ENCODE peak calls at places on chromosomes 16 and 17, in nine cellular contexts. One of them, this sample, is unnamed.

GRCh38 chr17:8391711-8392110 is 5.9 kb downstream of the RNF222 start:
- DNase-seq in mesendoderm: peak; percentile 63
- DNase-seq in OCI-LY7: no peak
- DNase-seq in A549: no peak
- DNase-seq in DND-41: no peak
- DNase-seq in IMR-90: peak; percentile 11
- DNase-seq in mammary epithelial cell: peak; percentile 68
- DNase-seq in neural progenitor cell: no peak
- DNase-seq in mesenchymal stem cell: no peak
- DNase-seq in this sample: no peak

GRCh38 chr16:50154369-50154947 is 1.4 kb downstream of the TENT4B start:
- DNase-seq in mesendoderm: peak; percentile 19
- DNase-seq in OCI-LY7: no peak
- DNase-seq in A549: peak; percentile 16
- DNase-seq in DND-41: no peak
- DNase-seq in IMR-90: no peak
- DNase-seq in mammary epithelial cell: peak; percentile 19
- DNase-seq in neural progenitor cell: no peak
- DNase-seq in mesenchymal stem cell: no peak
- DNase-seq in this sample: peak; percentile 12

GRCh38 chr16:27238016-27238587 is 30.5 kb downstream of the NSMCE1 start:
- DNase-seq in mesendoderm: no peak
- DNase-seq in OCI-LY7: peak; percentile 23
- DNase-seq in A549: no peak
- DNase-seq in DND-41: no peak
- DNase-seq in IMR-90: no peak
- DNase-seq in mammary epithelial cell: no peak
- DNase-seq in neural progenitor cell: no peak
- DNase-seq in mesenchymal stem cell: no peak
- DNase-seq in this sample: no peak

GRCh38 chr17:50931003-50931878 is 65.1 kb upstream of the TOB1 start:
- DNase-seq in mesendoderm: peak; percentile 89
- DNase-seq in OCI-LY7: peak; percentile 74
- DNase-seq in A549: peak; percentile 86
- DNase-seq in DND-41: no peak
- DNase-seq in IMR-90: peak; percentile 86
- DNase-seq in mammary epithelial cell: peak; percentile 73
- DNase-seq in neural progenitor cell: peak; percentile 95
- DNase-seq in mesenchymal stem cell: peak; percentile 92
- DNase-seq in this sample: peak; percentile 86

GRCh38 chr17:51795401-51795800 is 363.1 kb downstream of the CA10 start:
- DNase-seq in mesendoderm: no peak
- DNase-seq in OCI-LY7: no peak
- DNase-seq in A549: no peak
- DNase-seq in DND-41: no peak
- DNase-seq in IMR-90: no peak
- DNase-seq in mammary epithelial cell: no peak
- DNase-seq in neural progenitor cell: no peak
- DNase-seq in mesenchymal stem cell: no peak
- DNase-seq in this sample: no peak

GRCh38 chr17:59506907-59507726 is 58.3 kb upstream of the DHX40 start:
- DNase-seq in mesendoderm: no peak
- DNase-seq in OCI-LY7: no peak
- DNase-seq in A549: no peak
- DNase-seq in DND-41: no peak
- DNase-seq in IMR-90: peak; percentile 8
- DNase-seq in mammary epithelial cell: no peak
- DNase-seq in neural progenitor cell: no peak
- DNase-seq in mesenchymal stem cell: peak; percentile 66
- DNase-seq in this sample: no peak

GRCh38 chr17:16001498-16001897 is 1.9 kb downstream of the TTC19 start:
- DNase-seq in mesendoderm: no peak
- DNase-seq in OCI-LY7: peak; percentile 16
- DNase-seq in A549: peak; percentile 67
- DNase-seq in DND-41: no peak
- DNase-seq in IMR-90: no peak
- DNase-seq in mammary epithelial cell: peak; percentile 49
- DNase-seq in neural progenitor cell: no peak
- DNase-seq in mesenchymal stem cell: no peak
- DNase-seq in this sample: no peak

GRCh38 chr17:29664743-29665479 is 42.2 kb upstream of the CORO6 start:
- DNase-seq in mesendoderm: no peak
- DNase-seq in OCI-LY7: no peak
- DNase-seq in A549: peak; percentile 29
- DNase-seq in DND-41: no peak
- DNase-seq in IMR-90: peak; percentile 73
- DNase-seq in mammary epithelial cell: peak; percentile 82
- DNase-seq in neural progenitor cell: no peak
- DNase-seq in mesenchymal stem cell: peak; percentile 54
- DNase-seq in this sample: no peak

GRCh38 chr17:9242497-9242881 is 221.2 kb downstream of the NTN1 start:
- DNase-seq in mesendoderm: no peak
- DNase-seq in OCI-LY7: no peak
- DNase-seq in A549: no peak
- DNase-seq in DND-41: no peak
- DNase-seq in IMR-90: no peak
- DNase-seq in mammary epithelial cell: no peak
- DNase-seq in neural progenitor cell: no peak
- DNase-seq in mesenchymal stem cell: no peak
- DNase-seq in this sample: no peak

GRCh38 chr16:1691276-1691675 is 13.2 kb downstream of the JPT2 start:
- DNase-seq in mesendoderm: no peak
- DNase-seq in OCI-LY7: no peak
- DNase-seq in A549: peak; percentile 52
- DNase-seq in DND-41: no peak
- DNase-seq in IMR-90: peak; percentile 59
- DNase-seq in mammary epithelial cell: peak; percentile 75
- DNase-seq in neural progenitor cell: no peak
- DNase-seq in mesenchymal stem cell: peak; percentile 28
- DNase-seq in this sample: no peak

GRCh38 chr16:57593021-57593420 is 35.4 kb upstream of the ADGRG1 start:
- DNase-seq in mesendoderm: no peak
- DNase-seq in OCI-LY7: no peak
- DNase-seq in A549: no peak
- DNase-seq in DND-41: no peak
- DNase-seq in IMR-90: no peak
- DNase-seq in mammary epithelial cell: no peak
- DNase-seq in neural progenitor cell: no peak
- DNase-seq in mesenchymal stem cell: no peak
- DNase-seq in this sample: no peak

GRCh38 chr16:76446251-76446650 is 169.1 kb downstream of the CNTNAP4 start:
- DNase-seq in mesendoderm: no peak
- DNase-seq in OCI-LY7: no peak
- DNase-seq in A549: no peak
- DNase-seq in DND-41: no peak
- DNase-seq in IMR-90: no peak
- DNase-seq in mammary epithelial cell: no peak
- DNase-seq in neural progenitor cell: no peak
- DNase-seq in mesenchymal stem cell: no peak
- DNase-seq in this sample: no peak

GRCh38 chr17:28346199-28346580 is 10.6 kb downstream of the TNFAIP1 start:
- DNase-seq in mesendoderm: peak; percentile 32
- DNase-seq in OCI-LY7: no peak
- DNase-seq in A549: no peak
- DNase-seq in DND-41: no peak
- DNase-seq in IMR-90: no peak
- DNase-seq in mammary epithelial cell: no peak
- DNase-seq in neural progenitor cell: peak; percentile 26
- DNase-seq in mesenchymal stem cell: no peak
- DNase-seq in this sample: no peak

GRCh38 chr16:56288019-56288418 is 96.7 kb downstream of the GNAO1 start:
- DNase-seq in mesendoderm: no peak
- DNase-seq in OCI-LY7: no peak
- DNase-seq in A549: no peak
- DNase-seq in DND-41: no peak
- DNase-seq in IMR-90: no peak
- DNase-seq in mammary epithelial cell: no peak
- DNase-seq in neural progenitor cell: no peak
- DNase-seq in mesenchymal stem cell: no peak
- DNase-seq in this sample: no peak

DNA sequence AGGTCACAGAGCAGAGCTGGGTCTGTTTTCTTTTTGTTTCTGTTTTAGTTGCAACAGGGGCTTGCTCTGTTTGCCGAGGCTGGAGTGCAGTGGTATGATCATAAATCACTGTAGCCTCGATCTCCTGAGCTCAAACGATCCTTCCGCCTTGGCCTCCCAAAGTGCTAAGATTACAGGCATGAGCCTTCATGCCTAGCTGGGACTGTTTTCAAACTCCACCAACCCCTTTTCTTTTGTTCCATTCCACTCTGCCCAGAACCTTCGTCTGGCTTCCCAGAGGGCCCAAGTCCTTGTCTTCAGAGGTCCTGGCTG is 22.3 kb downstream of the RAI1 start:
- DNase-seq in mesendoderm: no peak
- DNase-seq in OCI-LY7: no peak
- DNase-seq in A549: no peak
- DNase-seq in DND-41: no peak
- DNase-seq in IMR-90: no peak
- DNase-seq in mammary epithelial cell: no peak
- DNase-seq in neural progenitor cell: no peak
- DNase-seq in mesenchymal stem cell: peak; percentile 63
- DNase-seq in this sample: no peak
- H3K4me1 ChIP-seq in mesendoderm: peaks cover 3% of the 10 kb centered on the region
- H3K4me1 ChIP-seq in OCI-LY7: peaks cover 22% of the 10 kb centered on the region
- H3K4me1 ChIP-seq in A549: peaks cover 55% of the 10 kb centered on the region
- H3K4me1 ChIP-seq in DND-41: no peaks in the 10 kb centered on the region
- H3K4me1 ChIP-seq in IMR-90: peaks cover 68% of the 10 kb centered on the region
- H3K4me1 ChIP-seq in mammary epithelial cell: peaks cover 8% of the 10 kb centered on the region
- H3K4me1 ChIP-seq in neural progenitor cell: peaks cover 22% of the 10 kb centered on the region
- H3K4me1 ChIP-seq in mesenchymal stem cell: peaks cover 66% of the 10 kb centered on the region
- H3K4me1 ChIP-seq in this sample: no peaks in the 10 kb centered on the region

GRCh38 chr16:15451098-15451731 is 16.8 kb downstream of the BMERB1 start:
- DNase-seq in mesendoderm: no peak
- DNase-seq in OCI-LY7: no peak
- DNase-seq in A549: no peak
- DNase-seq in DND-41: no peak
- DNase-seq in IMR-90: no peak
- DNase-seq in mammary epithelial cell: no peak
- DNase-seq in neural progenitor cell: no peak
- DNase-seq in mesenchymal stem cell: no peak
- DNase-seq in this sample: no peak

GRCh38 chr16:15450624-15451023 is 16.2 kb downstream of the BMERB1 start:
- DNase-seq in mesendoderm: no peak
- DNase-seq in OCI-LY7: no peak
- DNase-seq in A549: no peak
- DNase-seq in DND-41: no peak
- DNase-seq in IMR-90: no peak
- DNase-seq in mammary epithelial cell: no peak
- DNase-seq in neural progenitor cell: no peak
- DNase-seq in mesenchymal stem cell: no peak
- DNase-seq in this sample: no peak

GRCh38 chr16:15457958-15458357 is 23.6 kb downstream of the BMERB1 start:
- DNase-seq in mesendoderm: no peak
- DNase-seq in OCI-LY7: no peak
- DNase-seq in A549: no peak
- DNase-seq in DND-41: no peak
- DNase-seq in IMR-90: no peak
- DNase-seq in mammary epithelial cell: no peak
- DNase-seq in neural progenitor cell: no peak
- DNase-seq in mesenchymal stem cell: no peak
- DNase-seq in this sample: no peak

GRCh38 chr16:15457390-15457789 is 23.0 kb downstream of the BMERB1 start:
- DNase-seq in mesendoderm: no peak
- DNase-seq in OCI-LY7: no peak
- DNase-seq in A549: no peak
- DNase-seq in DND-41: no peak
- DNase-seq in IMR-90: no peak
- DNase-seq in mammary epithelial cell: no peak
- DNase-seq in neural progenitor cell: no peak
- DNase-seq in mesenchymal stem cell: no peak
- DNase-seq in this sample: no peak

DNA sequence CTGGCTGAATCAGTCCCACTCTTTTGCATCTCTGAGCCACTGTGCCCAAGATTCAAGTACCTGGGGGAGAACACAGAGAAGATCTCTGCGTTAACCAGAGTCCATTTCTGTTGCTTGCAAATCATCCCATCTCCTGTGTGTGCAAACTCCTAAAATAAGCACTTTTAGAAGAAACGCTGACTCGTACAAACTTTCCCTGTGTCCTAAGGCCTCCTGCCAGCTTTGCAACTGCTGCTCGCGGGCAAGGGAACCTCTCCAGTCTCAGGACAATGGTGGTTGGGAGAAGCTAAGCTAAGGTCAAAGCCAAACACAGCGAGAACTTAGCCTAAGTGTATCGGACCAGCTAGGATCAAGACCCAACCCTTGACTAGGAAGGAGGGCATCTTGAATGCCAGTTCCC is 18.1 kb downstream of the BMERB1 start:
- DNase-seq in mesendoderm: no peak
- DNase-seq in OCI-LY7: no peak
- DNase-seq in A549: no peak
- DNase-seq in DND-41: no peak
- DNase-seq in IMR-90: no peak
- DNase-seq in mammary epithelial cell: no peak
- DNase-seq in neural progenitor cell: no peak
- DNase-seq in mesenchymal stem cell: no peak
- DNase-seq in this sample: no peak
- H3K4me2 ChIP-seq in mesendoderm: no peak overlapping the region
- H3K4me2 ChIP-seq in OCI-LY7: no peak overlapping the region
- H3K4me2 ChIP-seq in A549: no peak overlapping the region
- H3K4me2 ChIP-seq in DND-41: no peak overlapping the region
- H3K4me2 ChIP-seq in IMR-90: no peak overlapping the region
- H3K4me2 ChIP-seq in mammary epithelial cell: no peak overlapping the region
- H3K4me2 ChIP-seq in neural progenitor cell: no peak overlapping the region
- H3K4me2 ChIP-seq in mesenchymal stem cell: no peak overlapping the region
- H3K4me2 ChIP-seq in this sample: no peak overlapping the region

DNA sequence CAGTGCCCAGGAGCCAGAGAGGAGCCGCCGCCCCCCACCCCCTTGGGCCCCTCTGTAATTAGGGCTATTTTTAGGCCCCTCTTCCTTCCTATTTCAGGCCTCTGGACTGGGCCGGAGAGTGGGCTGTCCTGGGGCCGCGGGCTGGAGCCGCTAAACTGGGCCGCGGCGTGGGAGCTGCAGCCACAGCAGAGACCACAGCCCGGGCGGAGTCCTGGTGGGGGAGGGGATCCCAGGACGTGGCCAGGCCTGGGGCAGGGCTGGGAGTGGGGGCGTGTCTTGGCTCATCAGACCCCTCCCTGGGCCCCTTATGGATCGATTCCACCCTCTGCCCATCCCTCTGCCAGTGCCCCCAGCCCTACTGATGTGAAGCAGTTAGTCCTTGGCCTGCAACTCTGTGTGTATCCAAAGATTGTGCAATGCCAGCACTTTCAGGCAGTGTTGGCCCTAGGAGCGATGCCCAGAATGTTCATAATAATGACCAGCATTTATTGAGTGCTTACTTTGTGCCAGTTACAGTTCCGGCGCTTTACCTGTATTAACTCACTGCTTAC is 15.0 kb upstream of the TAC4 start:
- DNase-seq in mesendoderm: no peak
- DNase-seq in OCI-LY7: no peak
- DNase-seq in A549: no peak
- DNase-seq in DND-41: no peak
- DNase-seq in IMR-90: no peak
- DNase-seq in mammary epithelial cell: no peak
- DNase-seq in neural progenitor cell: no peak
- DNase-seq in mesenchymal stem cell: no peak
- DNase-seq in this sample: no peak
- H3K4me1 ChIP-seq in mesendoderm: peaks cover 9% of the 10 kb centered on the region
- H3K4me1 ChIP-seq in OCI-LY7: no peaks in the 10 kb centered on the region
- H3K4me1 ChIP-seq in A549: peaks cover 4% of the 10 kb centered on the region
- H3K4me1 ChIP-seq in DND-41: no peaks in the 10 kb centered on the region
- H3K4me1 ChIP-seq in IMR-90: peaks cover 5% of the 10 kb centered on the region
- H3K4me1 ChIP-seq in mammary epithelial cell: no peaks in the 10 kb centered on the region
- H3K4me1 ChIP-seq in neural progenitor cell: peaks cover 20% of the 10 kb centered on the region
- H3K4me1 ChIP-seq in mesenchymal stem cell: peaks cover 9% of the 10 kb centered on the region
- H3K4me1 ChIP-seq in this sample: peaks cover 4% of the 10 kb centered on the region

GRCh38 chr16:72689851-72690250 is 358.1 kb downstream of the ZFHX3 start:
- DNase-seq in mesendoderm: no peak
- DNase-seq in OCI-LY7: no peak
- DNase-seq in A549: no peak
- DNase-seq in DND-41: no peak
- DNase-seq in IMR-90: peak; percentile 17
- DNase-seq in mammary epithelial cell: no peak
- DNase-seq in neural progenitor cell: no peak
- DNase-seq in mesenchymal stem cell: no peak
- DNase-seq in this sample: no peak
- H3K4me2 ChIP-seq in mesendoderm: no peak overlapping the region
- H3K4me2 ChIP-seq in OCI-LY7: no peak overlapping the region
- H3K4me2 ChIP-seq in A549: no peak overlapping the region
- H3K4me2 ChIP-seq in DND-41: no peak overlapping the region
- H3K4me2 ChIP-seq in IMR-90: no peak overlapping the region
- H3K4me2 ChIP-seq in mammary epithelial cell: no peak overlapping the region
- H3K4me2 ChIP-seq in neural progenitor cell: no peak overlapping the region
- H3K4me2 ChIP-seq in mesenchymal stem cell: no peak overlapping the region
- H3K4me2 ChIP-seq in this sample: no peak overlapping the region